ENCODE peak calls at places on chromosomes 2 and 18, in ten cellular contexts. C is uterus; A is astrocyte; Z is Caco-2; E is CD8-positive, alpha-beta T cell; Q is esophagus squamous epithelium; D is RWPE2; J is CD4-positive, CD25-positive, alpha-beta regulatory T cell; M is left ventricle myocardium inferior; T is neuronal stem cell. Y is an unnamed sample.

GRCh38 chr18:80175451-80176235 is 66.6 kb downstream of the ADNP2 start:
- DNase-seq in Z (no peak), J (peak; percentile 61), M (no peak), A (peak; percentile 39), Q (no peak), E (peak; percentile 85), C (no peak), D (no peak), T (no peak), Y (no peak)

GRCh38 chr18:63897072-63897471 is 9.6 kb downstream of the SERPINB2 start:
- DNase-seq in T (no peak), J (no peak), M (no peak), E (no peak), C (no peak), A (no peak), Z (no peak), D (no peak), Q (no peak), Y (no peak)

GRCh38 chr2:64888591-64889309 is 100.4 kb upstream of the SLC1A4 start:
- DNase-seq in C (no peak), T (no peak), M (no peak), D (no peak), J (no peak), A (peak; percentile 49), Q (no peak), Z (peak; percentile 60), E (no peak), Y (no peak)

GRCh38 chr2:150570712-150571111 is 83.2 kb upstream of the RND3 start:
- DNase-seq in Z (no peak), E (no peak), D (no peak), T (no peak), A (peak; percentile 94), Q (no peak), J (no peak), M (no peak), C (no peak), Y (no peak)

GRCh38 chr18:56639094-56639361 is 636 bp upstream of the TXNL1 start:
- DNase-seq in Q (no peak), T (no peak), D (no peak), C (no peak), J (no peak), E (no peak), M (no peak), Z (no peak), A (no peak), Y (no peak)

GRCh38 chr2:240972201-240972600 is 26.2 kb upstream of the SNED1 start:
- DNase-seq in A (no peak), Q (no peak), C (no peak), E (no peak), T (no peak), Z (no peak), D (no peak), J (no peak), M (peak; percentile 7), Y (no peak)

GRCh38 chr18:67367540-67367939 is 149.0 kb downstream of the DSEL start:
- DNase-seq in T (no peak), C (no peak), M (no peak), J (no peak), E (no peak), Z (no peak), A (peak; percentile 14), Q (no peak), D (no peak), Y (no peak)

GRCh38 chr2:180761224-180761623 is 219.2 kb upstream of the UBE2E3 start:
- DNase-seq in Q (no peak), Z (no peak), E (no peak), M (no peak), C (no peak), T (no peak), J (no peak), A (peak; percentile 81), D (no peak), Y (no peak)

GRCh38 chr2:106537047-106537446 is 49.9 kb downstream of the CD8B2 start:
- DNase-seq in Q (no peak), J (no peak), D (no peak), A (no peak), E (no peak), T (no peak), C (no peak), Z (no peak), M (no peak), Y (no peak)

GRCh38 chr2:239660390-239661228 is 259.8 kb upstream of the HDAC4 start:
- DNase-seq in Q (no peak), J (no peak), E (no peak), T (no peak), D (no peak), M (no peak), A (no peak), C (no peak), Z (no peak), Y (no peak)

GRCh38 chr2:209076151-209076550 is 347.7 kb upstream of the MAP2 start:
- DNase-seq in T (no peak), J (no peak), A (no peak), E (no peak), Z (no peak), Q (no peak), M (no peak), D (no peak), C (no peak), Y (no peak)

GRCh38 chr18:60654298-60654697 is 281.7 kb upstream of the MC4R start:
- DNase-seq in A (no peak), Z (no peak), J (no peak), C (no peak), Q (no peak), E (no peak), T (no peak), M (no peak), D (no peak), Y (no peak)

DNA sequence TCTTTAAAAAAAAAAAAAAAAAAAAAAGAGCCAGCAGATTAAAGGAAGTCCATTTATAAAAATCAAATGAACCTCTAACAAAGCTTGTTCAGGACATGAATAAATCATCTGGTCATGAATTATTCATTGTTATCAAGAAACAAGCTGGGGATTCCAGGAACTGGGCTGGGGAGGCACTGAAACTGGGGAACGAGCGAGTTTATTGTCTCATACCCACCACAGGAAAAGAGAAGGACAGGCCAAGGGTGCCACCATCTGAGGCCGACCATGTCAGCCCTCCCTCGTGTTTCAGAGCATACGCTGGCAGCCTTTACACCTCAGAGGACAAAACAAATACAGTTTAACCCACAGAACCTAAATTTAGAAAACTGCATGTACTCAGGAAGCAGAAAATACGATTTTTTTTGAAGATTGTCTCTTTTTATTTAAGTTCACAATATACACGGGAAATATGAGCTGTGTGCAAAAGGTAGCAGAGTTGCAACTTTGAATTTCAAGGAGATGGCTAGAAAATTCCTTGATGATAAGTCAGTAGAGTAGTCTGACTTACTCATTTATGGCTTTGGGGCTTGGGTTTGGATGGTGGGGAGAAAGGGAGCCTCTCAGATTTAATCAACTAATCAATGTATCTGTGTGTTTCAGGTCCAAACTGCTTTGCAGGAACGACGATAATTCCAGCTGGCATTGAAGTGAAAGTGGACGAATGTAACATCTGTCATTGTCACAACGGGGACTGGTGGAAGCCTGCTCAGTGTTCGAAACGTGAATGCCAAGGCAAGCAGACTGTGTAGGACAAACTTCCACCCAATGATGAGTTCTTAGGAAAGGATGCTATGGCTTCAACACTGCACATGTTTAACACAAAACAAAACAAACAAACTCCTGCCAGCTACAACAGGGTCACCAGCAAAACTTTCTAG is 164.4 kb downstream of the VWC2L start:
- DNase-seq in Q (no peak), T (no peak), C (no peak), J (no peak), A (peak; percentile 28), E (no peak), M (no peak), Z (no peak), D (no peak), Y (no peak)
- H3K4me3 ChIP-seq in Q (no peak overlapping the region), T (no peak overlapping the region), C (no peak overlapping the region), J (no peak overlapping the region), A (peak overlapping the region; percentile 15), E (no peak overlapping the region), M (no peak overlapping the region), Z (no peak overlapping the region), D (no peak overlapping the region), Y (no peak overlapping the region)

DNA sequence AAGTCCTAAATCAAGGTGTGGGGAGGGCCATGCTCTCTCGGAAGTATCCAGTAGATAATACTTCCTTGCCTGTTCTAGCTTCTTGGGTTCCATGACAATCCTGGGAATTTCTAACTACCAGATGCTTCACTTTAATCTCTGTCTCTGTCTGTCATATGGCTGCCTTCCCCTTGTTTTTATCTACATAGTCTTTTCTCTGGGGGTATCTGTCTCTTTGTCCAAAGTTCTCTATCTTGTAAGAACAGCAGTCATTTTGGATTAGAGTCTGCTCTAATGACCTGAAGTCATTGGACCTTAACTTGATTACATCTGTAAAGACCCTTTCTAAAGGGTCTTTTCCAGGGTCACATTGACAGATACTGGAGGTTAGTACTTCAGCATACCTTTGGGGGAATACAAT is 11.4 kb upstream of the EPB41L5 start:
- DNase-seq in T (no peak), D (no peak), Z (no peak), Q (no peak), C (no peak), E (no peak), M (no peak), J (no peak), A (no peak), Y (no peak)
- H3K4me1 ChIP-seq in T (no peaks in the 10 kb centered on the region), D (no peaks in the 10 kb centered on the region), Z (no peaks in the 10 kb centered on the region), Q (no peaks in the 10 kb centered on the region), C (no peaks in the 10 kb centered on the region), E (no peaks in the 10 kb centered on the region), M (no peaks in the 10 kb centered on the region), J (no peaks in the 10 kb centered on the region), A (no peaks in the 10 kb centered on the region), Y (no peaks in the 10 kb centered on the region)

GRCh38 chr2:107808023-107808422 is 18.7 kb upstream of the RGPD4 start:
- DNase-seq in D (no peak), A (no peak), J (no peak), C (no peak), Z (no peak), E (no peak), T (no peak), Q (no peak), M (no peak), Y (no peak)
- H3K4me3 ChIP-seq in D (no peak overlapping the region), A (no peak overlapping the region), J (no peak overlapping the region), C (no peak overlapping the region), Z (no peak overlapping the region), E (no peak overlapping the region), T (no peak overlapping the region), Q (no peak overlapping the region), M (no peak overlapping the region), Y (no peak overlapping the region)

GRCh38 chr18:12882416-12882815 is 1.6 kb downstream of the PTPN2 start:
- DNase-seq in J (no peak), E (no peak), A (no peak), D (no peak), M (no peak), Q (no peak), Z (no peak), C (no peak), T (no peak), Y (no peak)

GRCh38 chr18:12883684-12884520 is at the start of gene PTPN2:
- DNase-seq in Q (peak; percentile 69), A (peak; percentile 87), M (peak; percentile 94), C (peak; percentile 94), Z (peak; percentile 95), T (peak; percentile 93), E (peak; percentile 95), J (peak; percentile 93), D (peak; percentile 85), Y (peak; percentile 82)

GRCh38 chr18:12885500-12885899 is 1.5 kb upstream of the PTPN2 start:
- DNase-seq in T (no peak), E (no peak), Q (no peak), D (no peak), Z (no peak), M (no peak), J (no peak), C (no peak), A (no peak), Y (no peak)

GRCh38 chr18:12884521-12885323 is 685 bp upstream of the PTPN2 start:
- DNase-seq in A (no peak), T (no peak), D (no peak), E (no peak), J (no peak), M (no peak), Q (no peak), Z (no peak), C (no peak), Y (no peak)

GRCh38 chr18:12883003-12883683 is 894 bp downstream of the PTPN2 start:
- DNase-seq in Q (no peak), E (no peak), J (no peak), T (no peak), Z (no peak), D (no peak), C (no peak), A (peak; percentile 23), M (no peak), Y (no peak)
- H3K4me1 ChIP-seq in Q (peaks cover 14% of the 10 kb centered on the region), E (peaks cover 52% of the 10 kb centered on the region), J (peaks cover 49% of the 10 kb centered on the region), T (peaks cover 8% of the 10 kb centered on the region), Z (peaks cover 23% of the 10 kb centered on the region), D (peaks cover 18% of the 10 kb centered on the region), C (no peaks in the 10 kb centered on the region), A (peaks cover 7% of the 10 kb centered on the region), M (peaks cover 49% of the 10 kb centered on the region), Y (peaks cover 7% of the 10 kb centered on the region)